ENCODE peak calls at places on chromosomes 2 and 18, in ten cellular contexts. One of them, this sample, is unnamed.
A peak's percentile ranks its signal among the peaks of the same experiment; 100 is the strongest.

GRCh38 chr2:9292426-9292825 is 85.8 kb downstream of the ASAP2 start:
- DNase-seq in kidney: no peak
- DNase-seq in Peyer's patch: no peak
- DNase-seq in AG10803: no peak
- DNase-seq in heart right ventricle: no peak
- DNase-seq in WERI-Rb-1: no peak
- DNase-seq in IMR-90: no peak
- DNase-seq in mucosa of descending colon: no peak
- DNase-seq in HFF-Myc: no peak
- DNase-seq in heart left ventricle: no peak
- DNase-seq in this sample: no peak

GRCh38 chr2:232230557-232230956 is 148.0 kb upstream of the ALPP start:
- DNase-seq in kidney: no peak
- DNase-seq in Peyer's patch: no peak
- DNase-seq in AG10803: no peak
- DNase-seq in heart right ventricle: no peak
- DNase-seq in WERI-Rb-1: peak; percentile 22
- DNase-seq in IMR-90: peak; percentile 17
- DNase-seq in mucosa of descending colon: no peak
- DNase-seq in HFF-Myc: no peak
- DNase-seq in heart left ventricle: no peak
- DNase-seq in this sample: no peak

GRCh38 chr2:174026122-174026845 is 61.1 kb upstream of the SP3 start:
- DNase-seq in kidney: no peak
- DNase-seq in Peyer's patch: no peak
- DNase-seq in AG10803: peak; percentile 25
- DNase-seq in heart right ventricle: no peak
- DNase-seq in WERI-Rb-1: no peak
- DNase-seq in IMR-90: peak; percentile 88
- DNase-seq in mucosa of descending colon: no peak
- DNase-seq in HFF-Myc: no peak
- DNase-seq in heart left ventricle: no peak
- DNase-seq in this sample: no peak

GRCh38 chr2:25274868-25275574 is 66.7 kb downstream of the DNMT3A start:
- DNase-seq in kidney: peak; percentile 83
- DNase-seq in Peyer's patch: no peak
- DNase-seq in AG10803: no peak
- DNase-seq in heart right ventricle: peak; percentile 78
- DNase-seq in WERI-Rb-1: no peak
- DNase-seq in IMR-90: peak; percentile 52
- DNase-seq in mucosa of descending colon: no peak
- DNase-seq in HFF-Myc: no peak
- DNase-seq in heart left ventricle: peak; percentile 71
- DNase-seq in this sample: no peak

GRCh38 chr2:238098854-238099708 is 1.1 kb upstream of the ESPNL start:
- DNase-seq in kidney: peak; percentile 66
- DNase-seq in Peyer's patch: peak; percentile 62
- DNase-seq in AG10803: no peak
- DNase-seq in heart right ventricle: no peak
- DNase-seq in WERI-Rb-1: no peak
- DNase-seq in IMR-90: no peak
- DNase-seq in mucosa of descending colon: peak; percentile 66
- DNase-seq in HFF-Myc: no peak
- DNase-seq in heart left ventricle: no peak
- DNase-seq in this sample: no peak

GRCh38 chr2:227163998-227164744 is at the start of the genes COL4A3 and COL4A4:
- DNase-seq in kidney: peak; percentile 94
- DNase-seq in Peyer's patch: peak; percentile 54
- DNase-seq in AG10803: no peak
- DNase-seq in heart right ventricle: peak; percentile 69
- DNase-seq in WERI-Rb-1: peak; percentile 37
- DNase-seq in IMR-90: no peak
- DNase-seq in mucosa of descending colon: peak; percentile 59
- DNase-seq in HFF-Myc: no peak
- DNase-seq in heart left ventricle: peak; percentile 65
- DNase-seq in this sample: no peak

GRCh38 chr2:113675885-113676284 is 48.8 kb downstream of the RABL2A start:
- DNase-seq in kidney: no peak
- DNase-seq in Peyer's patch: no peak
- DNase-seq in AG10803: no peak
- DNase-seq in heart right ventricle: peak; percentile 59
- DNase-seq in WERI-Rb-1: no peak
- DNase-seq in IMR-90: no peak
- DNase-seq in mucosa of descending colon: no peak
- DNase-seq in HFF-Myc: no peak
- DNase-seq in heart left ventricle: peak; percentile 61
- DNase-seq in this sample: no peak

GRCh38 chr18:26719909-26720308 is 145.6 kb downstream of the AQP4 start:
- DNase-seq in kidney: no peak
- DNase-seq in Peyer's patch: no peak
- DNase-seq in AG10803: no peak
- DNase-seq in heart right ventricle: no peak
- DNase-seq in WERI-Rb-1: no peak
- DNase-seq in IMR-90: no peak
- DNase-seq in mucosa of descending colon: no peak
- DNase-seq in HFF-Myc: no peak
- DNase-seq in heart left ventricle: no peak
- DNase-seq in this sample: no peak

GRCh38 chr2:175203621-175204496 is 22.3 kb upstream of the ATP5MC3 start:
- DNase-seq in kidney: no peak
- DNase-seq in Peyer's patch: peak; percentile 49
- DNase-seq in AG10803: peak; percentile 40
- DNase-seq in heart right ventricle: peak; percentile 40
- DNase-seq in WERI-Rb-1: peak; percentile 77
- DNase-seq in IMR-90: peak; percentile 47
- DNase-seq in mucosa of descending colon: peak; percentile 47
- DNase-seq in HFF-Myc: no peak
- DNase-seq in heart left ventricle: no peak
- DNase-seq in this sample: no peak

GRCh38 chr2:98899041-98899702 is 36.9 kb downstream of the CRACDL start:
- DNase-seq in kidney: peak; percentile 23
- DNase-seq in Peyer's patch: no peak
- DNase-seq in AG10803: no peak
- DNase-seq in heart right ventricle: no peak
- DNase-seq in WERI-Rb-1: no peak
- DNase-seq in IMR-90: no peak
- DNase-seq in mucosa of descending colon: no peak
- DNase-seq in HFF-Myc: no peak
- DNase-seq in heart left ventricle: no peak
- DNase-seq in this sample: no peak

GRCh38 chr2:3223080-3223923 is 154.3 kb downstream of the EIPR1 start:
- DNase-seq in kidney: no peak
- DNase-seq in Peyer's patch: no peak
- DNase-seq in AG10803: no peak
- DNase-seq in heart right ventricle: no peak
- DNase-seq in WERI-Rb-1: no peak
- DNase-seq in IMR-90: peak; percentile 86
- DNase-seq in mucosa of descending colon: no peak
- DNase-seq in HFF-Myc: no peak
- DNase-seq in heart left ventricle: no peak
- DNase-seq in this sample: no peak

GRCh38 chr18:12307871-12308385 is at the start of gene TUBB6:
- DNase-seq in kidney: peak; percentile 94
- DNase-seq in Peyer's patch: peak; percentile 70
- DNase-seq in AG10803: peak; percentile 83
- DNase-seq in heart right ventricle: peak; percentile 81
- DNase-seq in WERI-Rb-1: peak; percentile 64
- DNase-seq in IMR-90: peak; percentile 81
- DNase-seq in mucosa of descending colon: peak; percentile 62
- DNase-seq in HFF-Myc: no peak
- DNase-seq in heart left ventricle: peak; percentile 88
- DNase-seq in this sample: no peak

GRCh38 chr2:53353372-53354111 is 414.1 kb upstream of the CHAC2 start:
- DNase-seq in kidney: no peak
- DNase-seq in Peyer's patch: no peak
- DNase-seq in AG10803: peak; percentile 18
- DNase-seq in heart right ventricle: no peak
- DNase-seq in WERI-Rb-1: peak; percentile 32
- DNase-seq in IMR-90: peak; percentile 15
- DNase-seq in mucosa of descending colon: peak; percentile 55
- DNase-seq in HFF-Myc: no peak
- DNase-seq in heart left ventricle: no peak
- DNase-seq in this sample: no peak

GRCh38 chr2:38217401-38218188 is 141.6 kb upstream of the CYP1B1 start:
- DNase-seq in kidney: no peak
- DNase-seq in Peyer's patch: no peak
- DNase-seq in AG10803: no peak
- DNase-seq in heart right ventricle: no peak
- DNase-seq in WERI-Rb-1: peak; percentile 92
- DNase-seq in IMR-90: no peak
- DNase-seq in mucosa of descending colon: no peak
- DNase-seq in HFF-Myc: no peak
- DNase-seq in heart left ventricle: no peak
- DNase-seq in this sample: no peak

GRCh38 chr2:80303825-80304521 is 579 bp downstream of the LRRTM1 start:
- DNase-seq in kidney: peak; percentile 72
- DNase-seq in Peyer's patch: no peak
- DNase-seq in AG10803: no peak
- DNase-seq in heart right ventricle: no peak
- DNase-seq in WERI-Rb-1: peak; percentile 53
- DNase-seq in IMR-90: no peak
- DNase-seq in mucosa of descending colon: no peak
- DNase-seq in HFF-Myc: no peak
- DNase-seq in heart left ventricle: no peak
- DNase-seq in this sample: no peak
- H3K4me3 ChIP-seq in kidney: peak overlapping the region; percentile 43
- H3K4me3 ChIP-seq in Peyer's patch: no peak overlapping the region
- H3K4me3 ChIP-seq in AG10803: no peak overlapping the region
- H3K4me3 ChIP-seq in heart right ventricle: peak overlapping the region; percentile 35
- H3K4me3 ChIP-seq in WERI-Rb-1: peak overlapping the region; percentile 81
- H3K4me3 ChIP-seq in IMR-90: peak overlapping the region; percentile 27
- H3K4me3 ChIP-seq in mucosa of descending colon: no peak overlapping the region
- H3K4me3 ChIP-seq in HFF-Myc: no peak overlapping the region
- H3K4me3 ChIP-seq in heart left ventricle: no peak overlapping the region
- H3K4me3 ChIP-seq in this sample: no peak overlapping the region

DNA sequence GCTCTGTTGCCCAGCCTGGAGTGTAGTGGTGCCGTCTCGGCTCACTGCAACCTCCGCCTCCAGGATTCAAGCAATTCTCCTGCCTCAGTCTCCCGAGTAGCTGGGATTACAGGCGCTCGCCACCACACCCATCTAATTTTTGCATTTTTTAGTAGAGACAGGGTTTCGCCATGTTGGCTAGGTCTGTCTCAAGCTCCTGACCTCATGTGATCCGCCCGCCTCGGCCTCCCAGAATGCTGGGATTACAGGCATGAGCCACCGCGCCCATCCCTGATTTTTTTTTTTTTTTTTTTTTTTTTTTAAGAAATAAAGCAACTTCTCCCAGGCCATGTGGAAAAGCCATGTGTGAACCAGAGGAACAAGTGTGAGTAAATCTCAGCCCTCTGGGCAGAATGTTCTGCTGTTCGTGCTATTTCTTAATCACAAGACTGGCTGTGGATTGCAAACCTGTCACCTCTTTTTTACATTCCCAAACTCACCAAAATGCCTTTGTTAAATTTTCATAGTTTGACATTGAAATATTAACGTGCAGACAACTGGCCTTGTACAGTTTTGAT is 6.4 kb upstream of the SH3BP4 start:
- DNase-seq in kidney: no peak
- DNase-seq in Peyer's patch: no peak
- DNase-seq in AG10803: peak; percentile 75
- DNase-seq in heart right ventricle: no peak
- DNase-seq in WERI-Rb-1: no peak
- DNase-seq in IMR-90: no peak
- DNase-seq in mucosa of descending colon: no peak
- DNase-seq in HFF-Myc: no peak
- DNase-seq in heart left ventricle: no peak
- DNase-seq in this sample: no peak
- TF ChIP-seq CTCF in kidney: no peak
- TF ChIP-seq CTCF in Peyer's patch: no peak
- TF ChIP-seq CTCF in AG10803: no peak
- TF ChIP-seq CTCF in heart right ventricle: no peak
- TF ChIP-seq CTCF in WERI-Rb-1: no peak
- TF ChIP-seq CTCF in IMR-90: no peak
- TF ChIP-seq CTCF in mucosa of descending colon: no peak
- TF ChIP-seq CTCF in HFF-Myc: no peak
- TF ChIP-seq CTCF in heart left ventricle: no peak
- TF ChIP-seq CTCF in this sample: no peak

GRCh38 chr2:213285404-213285803 is 1.1 kb downstream of the SPAG16 start:
- DNase-seq in kidney: no peak
- DNase-seq in Peyer's patch: no peak
- DNase-seq in AG10803: no peak
- DNase-seq in heart right ventricle: no peak
- DNase-seq in WERI-Rb-1: peak; percentile 38
- DNase-seq in IMR-90: no peak
- DNase-seq in mucosa of descending colon: no peak
- DNase-seq in HFF-Myc: no peak
- DNase-seq in heart left ventricle: no peak
- DNase-seq in this sample: no peak
- H3K4me3 ChIP-seq in kidney: peak overlapping the region; percentile 94
- H3K4me3 ChIP-seq in Peyer's patch: no peak overlapping the region
- H3K4me3 ChIP-seq in AG10803: peak overlapping the region; percentile 85
- H3K4me3 ChIP-seq in heart right ventricle: no peak overlapping the region
- H3K4me3 ChIP-seq in WERI-Rb-1: peak overlapping the region; percentile 91
- H3K4me3 ChIP-seq in IMR-90: no peak overlapping the region
- H3K4me3 ChIP-seq in mucosa of descending colon: no peak overlapping the region
- H3K4me3 ChIP-seq in HFF-Myc: peak overlapping the region; percentile 76
- H3K4me3 ChIP-seq in heart left ventricle: no peak overlapping the region
- H3K4me3 ChIP-seq in this sample: peak overlapping the region; percentile 87

GRCh38 chr18:69858897-69859296 is 88.8 kb downstream of the CD226 start:
- DNase-seq in kidney: no peak
- DNase-seq in Peyer's patch: no peak
- DNase-seq in AG10803: no peak
- DNase-seq in heart right ventricle: no peak
- DNase-seq in WERI-Rb-1: no peak
- DNase-seq in IMR-90: no peak
- DNase-seq in mucosa of descending colon: no peak
- DNase-seq in HFF-Myc: no peak
- DNase-seq in heart left ventricle: no peak
- DNase-seq in this sample: no peak

GRCh38 chr18:69853061-69853460 is 94.6 kb downstream of the CD226 start:
- DNase-seq in kidney: no peak
- DNase-seq in Peyer's patch: no peak
- DNase-seq in AG10803: no peak
- DNase-seq in heart right ventricle: no peak
- DNase-seq in WERI-Rb-1: no peak
- DNase-seq in IMR-90: peak; percentile 42
- DNase-seq in mucosa of descending colon: no peak
- DNase-seq in HFF-Myc: no peak
- DNase-seq in heart left ventricle: no peak
- DNase-seq in this sample: no peak

DNA sequence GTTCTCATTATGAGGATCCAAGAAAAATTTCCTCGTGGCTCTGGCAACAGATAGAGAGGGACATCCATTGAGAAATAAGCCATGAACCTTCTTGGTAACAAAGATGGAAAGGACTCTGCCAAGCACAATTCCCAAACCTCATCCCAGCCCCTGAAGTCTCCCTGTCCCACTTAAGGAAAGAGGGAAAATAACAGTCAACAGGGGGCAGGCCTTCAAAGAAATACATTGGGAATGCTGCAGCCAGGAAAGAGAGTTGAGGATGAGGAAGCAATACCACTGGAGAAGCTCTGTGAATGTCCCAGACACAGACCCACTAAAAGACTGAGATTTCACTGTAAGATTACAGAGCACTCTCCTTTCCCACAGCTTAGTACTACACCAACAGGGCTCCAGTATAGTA is 93.2 kb downstream of the CD226 start:
- DNase-seq in kidney: no peak
- DNase-seq in Peyer's patch: no peak
- DNase-seq in AG10803: no peak
- DNase-seq in heart right ventricle: no peak
- DNase-seq in WERI-Rb-1: no peak
- DNase-seq in IMR-90: no peak
- DNase-seq in mucosa of descending colon: no peak
- DNase-seq in HFF-Myc: no peak
- DNase-seq in heart left ventricle: no peak
- DNase-seq in this sample: no peak
- TF ChIP-seq CTCF in kidney: no peak
- TF ChIP-seq CTCF in Peyer's patch: no peak
- TF ChIP-seq CTCF in AG10803: no peak
- TF ChIP-seq CTCF in heart right ventricle: no peak
- TF ChIP-seq CTCF in WERI-Rb-1: no peak
- TF ChIP-seq CTCF in IMR-90: no peak
- TF ChIP-seq CTCF in mucosa of descending colon: no peak
- TF ChIP-seq CTCF in HFF-Myc: no peak
- TF ChIP-seq CTCF in heart left ventricle: no peak
- TF ChIP-seq CTCF in this sample: no peak

This sample was measured in AG04449.